ENCODE peak calls at places on chromosome 13, in eight cellular contexts. P is IMR-90, Z is uterus, Q is ovary, E is suprapubic skin, H is upper lobe of left lung, W is breast epithelium, T is A549. S is an unnamed sample.

GRCh38 chr13:44739120-44739519 is 163.0 kb upstream of the TSC22D1 start:
- DNase-seq in E (no peak), P (no peak), W (no peak), T (no peak), H (no peak), Z (no peak), Q (no peak), S (no peak)

GRCh38 chr13:105048685-105049084 is 1486.8 kb downstream of the EFNB2 start:
- DNase-seq in T (no peak), P (no peak), E (no peak), H (no peak), Q (no peak), W (no peak), Z (no peak), S (no peak)

GRCh38 chr13:111584101-111584500 is 263.7 kb downstream of the TEX29 start:
- DNase-seq in P (no peak), Q (no peak), H (no peak), W (no peak), T (no peak), Z (no peak), E (no peak), S (no peak)

GRCh38 chr13:20177049-20177831 is 15.5 kb downstream of the GJB2 start:
- DNase-seq in Z (no peak), H (no peak), W (no peak), T (no peak), P (no peak), Q (no peak), E (no peak), S (no peak)

GRCh38 chr13:53159439-53159838 is 130.8 kb downstream of the OLFM4 start:
- DNase-seq in P (no peak), Q (no peak), T (no peak), W (no peak), E (no peak), H (no peak), Z (no peak), S (no peak)

GRCh38 chr13:112446347-112446861 is 70.2 kb downstream of the SPACA7 start:
- DNase-seq in W (no peak), H (peak), T (no peak), Z (no peak), E (peak), P (no peak), Q (no peak), S (no peak)

GRCh38 chr13:37473035-37473434 is 125.5 kb downstream of the POSTN start:
- DNase-seq in P (no peak), H (no peak), E (no peak), T (no peak), Q (no peak), W (no peak), Z (no peak), S (no peak)

GRCh38 chr13:42497798-42498197 is 76.2 kb upstream of the TNFSF11 start:
- DNase-seq in W (no peak), H (no peak), P (peak), Z (no peak), T (no peak), Q (no peak), E (no peak), S (no peak)

GRCh38 chr13:21124853-21125252 is 51.5 kb downstream of the SKA3 start:
- DNase-seq in Q (no peak), E (no peak), P (peak), Z (no peak), H (no peak), W (no peak), T (no peak), S (peak)

GRCh38 chr13:32278456-32278855 is 36.7 kb downstream of the ZAR1L start:
- DNase-seq in P (peak), T (no peak), E (no peak), W (no peak), Q (no peak), H (no peak), Z (no peak), S (no peak)

GRCh38 chr13:75050419-75051066 is 431.4 kb downstream of the TBC1D4 start:
- DNase-seq in E (no peak), Z (no peak), P (peak), W (no peak), H (no peak), Q (no peak), T (no peak), S (no peak)

GRCh38 chr13:66069570-66069969 is 1160.6 kb downstream of the PCDH9 start:
- DNase-seq in P (peak), Z (no peak), H (no peak), Q (no peak), T (no peak), W (no peak), E (no peak), S (no peak)

GRCh38 chr13:40408602-40409001 is 257.8 kb downstream of the FOXO1 start:
- DNase-seq in T (no peak), Q (no peak), P (peak), H (no peak), W (no peak), Z (no peak), E (no peak), S (no peak)

DNA sequence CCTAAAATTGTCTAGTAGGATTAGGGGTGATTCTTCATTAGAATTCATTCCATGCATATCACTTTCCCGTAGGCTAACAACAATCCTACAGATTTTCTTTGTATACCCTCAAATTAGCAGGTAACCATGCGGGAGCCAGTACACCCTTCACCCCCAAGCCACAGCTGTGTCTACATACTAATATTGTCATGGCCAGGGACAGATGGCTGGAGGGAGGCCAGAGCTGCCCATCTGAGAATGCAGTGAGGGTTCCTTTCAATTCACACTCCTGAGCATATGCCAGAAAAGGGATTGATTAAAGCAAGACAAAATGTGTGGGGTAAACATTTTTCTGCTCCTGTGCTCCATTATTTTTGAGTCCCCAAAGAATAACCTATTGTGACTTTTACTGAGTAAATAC is 68.9 kb downstream of the FREM2 start:
- DNase-seq in E (no peak), H (no peak), Z (no peak), T (no peak), W (no peak), P (no peak), Q (no peak), S (no peak)
- H3K4me3 ChIP-seq in E (no peak), H (no peak), Z (no peak), T (no peak), W (no peak), P (no peak), Q (no peak), S (no peak)

GRCh38 chr13:103145476-103145875 is 79.3 kb upstream of the SLC10A2 start:
- DNase-seq in E (no peak), P (no peak), Z (no peak), T (no peak), W (no peak), H (no peak), Q (no peak), S (no peak)

GRCh38 chr13:103134271-103134670 is 68.1 kb upstream of the SLC10A2 start:
- DNase-seq in H (no peak), W (no peak), T (no peak), Z (no peak), E (no peak), P (no peak), Q (no peak), S (no peak)

GRCh38 chr13:103142091-103142594 is 75.9 kb upstream of the SLC10A2 start:
- DNase-seq in W (no peak), P (no peak), Q (no peak), E (no peak), T (no peak), H (no peak), Z (no peak), S (no peak)

DNA sequence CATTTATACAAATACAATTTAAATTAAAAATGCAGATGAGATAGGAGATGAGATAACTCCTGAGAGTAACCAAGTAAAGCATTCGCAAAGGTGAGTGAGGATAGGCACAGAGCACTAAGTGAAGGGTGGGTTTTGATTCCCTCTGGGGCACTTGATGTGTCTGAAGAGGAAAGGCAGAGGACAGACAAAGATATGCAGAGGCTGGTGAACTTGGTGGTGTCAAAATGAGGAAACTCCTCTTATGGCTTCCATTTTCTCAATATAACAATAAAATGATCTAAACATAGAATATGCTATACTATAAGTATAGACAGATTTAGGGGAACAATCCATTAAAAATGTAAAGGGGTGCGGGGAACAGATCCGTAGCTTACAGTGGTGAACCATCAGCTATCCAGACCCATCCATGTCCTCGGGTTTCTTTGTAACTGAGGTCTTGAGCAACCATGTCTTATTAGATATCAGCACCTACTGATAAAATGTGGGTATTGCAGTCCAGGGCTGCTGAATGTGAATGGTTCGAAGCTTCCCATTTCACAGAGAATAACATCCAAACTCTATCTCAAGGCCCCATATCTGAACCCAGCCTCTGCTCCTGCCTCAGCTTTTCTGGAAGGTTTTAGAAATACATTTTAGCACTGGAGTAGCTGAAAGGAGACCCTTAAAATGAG is 73.9 kb upstream of the SLC10A2 start:
- DNase-seq in P (no peak), W (no peak), H (no peak), Q (no peak), E (no peak), Z (no peak), T (peak), S (no peak)
- H3K27ac ChIP-seq in P (no peak), W (no peak), H (no peak), Q (no peak), E (no peak), Z (no peak), T (no peak), S (no peak)

DNA sequence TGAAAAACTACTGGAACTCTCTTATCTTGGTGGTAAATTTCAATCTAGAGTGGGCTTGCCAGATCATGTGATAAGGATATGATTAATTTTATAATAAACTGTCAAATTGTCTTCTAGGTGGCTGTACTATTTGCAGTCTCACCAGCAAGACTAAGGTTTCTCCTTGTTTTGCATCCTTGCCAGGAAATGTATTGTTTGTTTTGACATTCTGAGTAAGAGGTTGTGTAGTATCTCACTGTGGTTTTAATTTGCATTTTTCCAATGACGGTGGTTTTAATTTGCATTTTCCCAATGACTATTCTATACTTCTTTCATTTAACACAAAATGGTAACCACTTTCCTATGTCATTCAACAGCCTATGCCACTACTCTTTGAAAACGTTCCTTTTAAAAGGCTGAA is 2.0 kb downstream of the CAB39L start:
- DNase-seq in P (peak), H (no peak), W (no peak), Q (no peak), Z (no peak), E (no peak), T (no peak), S (no peak)
- TF ChIP-seq POLR2A in P (no peak), H (no peak), W (no peak), Q (no peak), Z (no peak), E (no peak), T (no peak), S (no peak)

DNA sequence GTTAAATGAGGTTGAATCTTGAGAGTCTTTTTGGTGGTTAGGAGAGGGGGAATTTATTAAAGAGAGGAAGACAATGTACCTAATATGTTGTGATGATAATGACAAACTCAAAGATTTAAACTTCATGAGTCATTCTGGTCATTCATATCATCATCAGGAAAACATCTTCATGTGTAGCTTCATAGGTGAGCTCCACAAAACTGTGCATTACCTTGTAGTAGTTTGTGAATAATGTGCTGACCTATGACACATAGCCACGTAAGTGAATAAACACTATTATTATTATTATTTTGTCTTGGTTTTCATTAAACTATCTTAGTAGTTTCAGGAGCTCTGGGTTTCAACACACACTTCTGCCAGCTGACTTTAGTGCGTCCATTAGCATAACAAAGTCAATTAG is 997 bp upstream of the GPC6 start:
- DNase-seq in Q (no peak), P (no peak), T (no peak), W (no peak), Z (no peak), H (no peak), E (no peak), S (no peak)
- H3K4me3 ChIP-seq in Q (no peak), P (no peak), T (peak), W (no peak), Z (no peak), H (no peak), E (no peak), S (no peak)

DNA sequence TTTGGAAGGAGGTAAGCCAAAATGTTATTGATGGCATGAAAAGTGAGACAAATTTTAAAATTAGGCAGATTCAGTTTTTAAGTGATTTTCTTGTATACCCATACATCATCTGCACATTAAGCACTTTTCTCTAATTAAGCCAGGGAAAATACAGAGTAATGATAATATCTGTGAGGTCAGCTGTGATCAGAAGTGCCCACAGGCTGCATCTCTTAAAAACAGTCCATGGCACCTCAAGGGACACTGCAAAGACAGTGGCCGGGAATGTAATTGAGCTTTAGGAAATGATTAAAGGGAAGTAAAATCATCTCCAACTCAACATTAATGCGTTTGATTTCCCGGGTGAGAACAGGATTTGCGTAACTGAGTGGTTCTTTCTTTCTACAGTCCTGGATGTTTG is 2.0 kb downstream of the COL4A1 start:
- DNase-seq in W (no peak), E (no peak), H (no peak), P (no peak), T (no peak), Q (no peak), Z (no peak), S (no peak)
- H3K27ac ChIP-seq in W (peak), E (no peak), H (peak), P (peak), T (no peak), Q (no peak), Z (peak), S (no peak)

GRCh38 chr13:98585398-98585754 is 8.5 kb upstream of the STK24 start:
- DNase-seq in H (no peak), E (no peak), Z (no peak), P (no peak), Q (no peak), W (no peak), T (no peak), S (no peak)
- TF ChIP-seq POLR2A in H (no peak), E (no peak), Z (no peak), P (no peak), Q (no peak), W (no peak), T (no peak), S (no peak)

GRCh38 chr13:29504691-29505090 is 90.8 kb downstream of the SLC7A1 start:
- DNase-seq in H (no peak), P (no peak), E (no peak), Q (no peak), W (no peak), T (no peak), Z (no peak), S (no peak)

GRCh38 chr13:29505511-29505910 is 90.0 kb downstream of the SLC7A1 start:
- DNase-seq in E (no peak), T (no peak), Q (no peak), Z (no peak), W (no peak), P (no peak), H (no peak), S (no peak)

GRCh38 chr13:29502391-29503008 is 93.0 kb downstream of the SLC7A1 start:
- DNase-seq in P (no peak), Q (no peak), T (no peak), H (no peak), Z (no peak), W (no peak), E (no peak), S (no peak)

GRCh38 chr13:29501674-29502073 is 93.8 kb downstream of the SLC7A1 start:
- DNase-seq in Q (no peak), H (no peak), Z (no peak), W (no peak), P (no peak), E (no peak), T (no peak), S (no peak)

GRCh38 chr13:29503041-29503837 is 92.2 kb downstream of the SLC7A1 start:
- DNase-seq in H (no peak), E (no peak), Q (no peak), W (no peak), T (no peak), Z (no peak), P (peak), S (no peak)
- H3K4me3 ChIP-seq in H (no peak), E (no peak), Q (no peak), W (no peak), T (no peak), Z (no peak), P (no peak), S (no peak)

DNA sequence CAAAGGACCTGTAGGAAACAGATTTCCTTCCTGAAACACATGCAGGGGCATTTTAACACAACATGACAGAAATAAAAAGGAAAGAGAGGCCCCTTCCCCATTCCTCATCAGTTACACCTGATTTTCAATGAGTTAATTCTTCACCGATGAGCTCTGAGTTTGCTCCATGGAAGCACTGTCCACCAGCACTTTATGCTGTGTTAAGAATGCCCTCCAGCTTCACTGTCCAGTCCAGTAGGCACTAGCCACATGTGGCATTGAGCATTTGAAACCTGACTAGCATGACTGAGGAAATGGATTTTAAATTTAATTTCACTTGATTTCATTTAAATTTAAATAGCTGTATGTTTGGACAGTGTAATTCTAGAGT is 217.2 kb upstream of the SLC10A2 start:
- DNase-seq in Q (no peak), T (no peak), E (no peak), P (no peak), W (no peak), Z (no peak), H (no peak), S (no peak)
- H3K27ac ChIP-seq in Q (no peak), T (peak), E (no peak), P (no peak), W (no peak), Z (no peak), H (no peak), S (no peak)

GRCh38 chr13:46211521-46212351 is at the start of gene LRRC63:
- DNase-seq in W (peak), Q (peak), H (peak), T (peak), E (peak), P (no peak), Z (peak), S (peak)
- TF ChIP-seq POLR2A in W (no peak), Q (no peak), H (no peak), T (peak), E (peak), P (no peak), Z (no peak), S (no peak)

S was measured in adrenal gland.